ENCODE peak calls at places on chromosomes 12 and 14, in eight cellular contexts. O is bronchial epithelial cell, R is breast epithelium, Q is pancreas, D is ovary, X is HCT116, A is hepatocyte, J is fibroblast of lung. N is an unnamed sample.

GRCh38 chr14:45426685-45427282 is 173.8 kb upstream of the MIS18BP1 start:
- DNase-seq in A (peak; percentile 58), R (no peak), Q (no peak), O (peak; percentile 50), J (peak; percentile 24), X (peak; percentile 62), D (no peak), N (no peak)

GRCh38 chr12:105476616-105477015 is 146.1 kb downstream of the C12orf75 start:
- DNase-seq in D (no peak), Q (no peak), A (no peak), R (no peak), O (no peak), J (no peak), X (no peak), N (no peak)

GRCh38 chr12:130764475-130765185 is 48.5 kb upstream of the RIMBP2 start:
- DNase-seq in Q (no peak), J (peak; percentile 51), R (no peak), X (peak; percentile 65), D (no peak), A (no peak), O (peak; percentile 25), N (no peak)

GRCh38 chr14:103532216-103533136 is 3.5 kb downstream of the TRMT61A start:
- DNase-seq in D (no peak), X (no peak), J (no peak), R (no peak), Q (no peak), A (no peak), O (no peak), N (no peak)

GRCh38 chr12:41532072-41532471 is 344.0 kb downstream of the PDZRN4 start:
- DNase-seq in O (peak; percentile 29), X (no peak), Q (no peak), R (no peak), A (no peak), J (peak; percentile 21), D (no peak), N (no peak)

GRCh38 chr14:95953111-95953724 is 76.6 kb downstream of the TUNAR start:
- DNase-seq in X (no peak), J (peak; percentile 5), Q (no peak), A (peak; percentile 53), O (no peak), R (no peak), D (no peak), N (no peak)

GRCh38 chr12:29796823-29797263 is 13.1 kb upstream of the TMTC1 start:
- DNase-seq in Q (no peak), X (peak; percentile 29), R (peak; percentile 47), O (peak; percentile 88), J (peak; percentile 93), D (no peak), A (peak; percentile 60), N (peak; percentile 64)

GRCh38 chr14:67622675-67623074 is 3.0 kb downstream of the ARG2 start:
- DNase-seq in X (no peak), O (peak; percentile 87), R (no peak), J (peak; percentile 85), D (no peak), Q (no peak), A (peak; percentile 81), N (no peak)

GRCh38 chr12:57545809-57546437 is 1.1 kb downstream of the DCTN2 start:
- DNase-seq in X (no peak), R (no peak), D (no peak), J (no peak), Q (no peak), O (peak; percentile 81), A (peak; percentile 55), N (no peak)

GRCh38 chr12:30180602-30181001 is 396.9 kb upstream of the TMTC1 start:
- DNase-seq in O (no peak), X (no peak), J (peak; percentile 54), D (no peak), A (no peak), Q (no peak), R (no peak), N (no peak)

GRCh38 chr12:99444859-99445316 is 202.7 kb upstream of the GARIN6 start:
- DNase-seq in Q (no peak), O (peak; percentile 6), R (no peak), D (no peak), A (no peak), X (no peak), J (peak; percentile 53), N (no peak)

GRCh38 chr12:13661005-13661887 is 320.2 kb downstream of the GRIN2B start:
- DNase-seq in D (no peak), R (peak; percentile 17), Q (peak; percentile 57), A (peak; percentile 81), J (peak; percentile 36), X (peak; percentile 47), O (peak; percentile 38), N (peak; percentile 9)
- TF ChIP-seq CTCF in D (peak; percentile 45), R (peak; percentile 48), Q (peak; percentile 78), A (peak; percentile 78), J (peak; percentile 94), X (peak; percentile 92), O (peak; percentile 85), N (peak; percentile 91)

GRCh38 chr12:51171884-51172514 is 936 bp downstream of the TFCP2 start:
- DNase-seq in A (peak; percentile 44), D (no peak), R (no peak), Q (no peak), O (peak; percentile 29), J (peak; percentile 52), X (no peak), N (no peak)
- H3K4me3 ChIP-seq in A (peak overlapping the region; percentile 66), D (peak overlapping the region; percentile 85), R (peak overlapping the region; percentile 89), Q (peak overlapping the region; percentile 75), O (peak overlapping the region; percentile 72), J (peak overlapping the region; percentile 99), X (peak overlapping the region; percentile 98), N (peak overlapping the region; percentile 65)

GRCh38 chr12:4857472-4858291 is 52.0 kb upstream of the KCNA1 start:
- DNase-seq in X (peak; percentile 39), A (peak; percentile 84), O (peak; percentile 43), D (peak; percentile 38), R (peak; percentile 49), Q (peak; percentile 85), J (peak; percentile 57), N (no peak)

GRCh38 chr12:4858385-4858784 is 51.3 kb upstream of the KCNA1 start:
- DNase-seq in X (no peak), R (no peak), Q (peak; percentile 60), A (peak; percentile 60), J (no peak), O (no peak), D (no peak), N (no peak)

GRCh38 chr12:4862809-4863208 is 46.9 kb upstream of the KCNA1 start:
- DNase-seq in Q (no peak), X (no peak), R (no peak), A (no peak), J (no peak), O (no peak), D (no peak), N (no peak)

GRCh38 chr12:4856556-4856955 is 53.1 kb upstream of the KCNA1 start:
- DNase-seq in R (no peak), A (no peak), Q (no peak), J (no peak), X (no peak), O (no peak), D (no peak), N (no peak)

GRCh38 chr12:4859478-4860210 is 50.1 kb upstream of the KCNA1 start:
- DNase-seq in X (no peak), D (no peak), Q (no peak), A (no peak), J (no peak), O (no peak), R (no peak), N (no peak)
- H3K27me3 ChIP-seq in X (peaks cover 46% of the 10 kb centered on the region), D (no peaks in the 10 kb centered on the region), Q (peaks cover 5% of the 10 kb centered on the region), A (peaks cover 39% of the 10 kb centered on the region), J (peaks cover 11% of the 10 kb centered on the region), O (peaks cover 7% of the 10 kb centered on the region), R (no peaks in the 10 kb centered on the region), N (peaks cover 31% of the 10 kb centered on the region)

GRCh38 chr12:3655331-3655900 is 97.5 kb downstream of the CRACR2A start:
- DNase-seq in D (no peak), Q (no peak), O (peak; percentile 19), A (no peak), J (no peak), R (no peak), X (no peak), N (no peak)
- TF ChIP-seq CTCF in D (no peak), Q (no peak), O (peak; percentile 64), A (peak; percentile 21), J (peak; percentile 17), R (no peak), X (peak; percentile 60), N (peak; percentile 35)

GRCh38 chr12:70920251-70920851 is at the start of gene PTPRR:
- DNase-seq in D (no peak), A (peak; percentile 28), J (no peak), O (no peak), Q (peak; percentile 66), X (no peak), R (no peak), N (no peak)
- H3K4me3 ChIP-seq in D (no peak within 1 kb of the TSS), A (peak within 1 kb of the TSS; percentile 12), J (no peak within 1 kb of the TSS), O (no peak within 1 kb of the TSS), Q (no peak within 1 kb of the TSS), X (no peak within 1 kb of the TSS), R (peak within 1 kb of the TSS; percentile 2), N (no peak within 1 kb of the TSS)

GRCh38 chr14:55274760-55275159 is 3.5 kb downstream of the FBXO34 start:
- DNase-seq in X (no peak), O (peak; percentile 20), R (no peak), Q (no peak), J (peak; percentile 91), D (no peak), A (no peak), N (no peak)

GRCh38 chr14:55279384-55279783 is 8.2 kb downstream of the FBXO34 start:
- DNase-seq in A (no peak), Q (no peak), D (no peak), O (no peak), J (no peak), X (no peak), R (no peak), N (no peak)

GRCh38 chr14:55276736-55277135 is 5.5 kb downstream of the FBXO34 start:
- DNase-seq in D (no peak), O (no peak), Q (no peak), J (no peak), X (no peak), R (no peak), A (no peak), N (no peak)

GRCh38 chr14:55281316-55281839 is 10.2 kb downstream of the FBXO34 start:
- DNase-seq in Q (no peak), A (no peak), X (no peak), D (no peak), J (no peak), O (no peak), R (no peak), N (no peak)

DNA sequence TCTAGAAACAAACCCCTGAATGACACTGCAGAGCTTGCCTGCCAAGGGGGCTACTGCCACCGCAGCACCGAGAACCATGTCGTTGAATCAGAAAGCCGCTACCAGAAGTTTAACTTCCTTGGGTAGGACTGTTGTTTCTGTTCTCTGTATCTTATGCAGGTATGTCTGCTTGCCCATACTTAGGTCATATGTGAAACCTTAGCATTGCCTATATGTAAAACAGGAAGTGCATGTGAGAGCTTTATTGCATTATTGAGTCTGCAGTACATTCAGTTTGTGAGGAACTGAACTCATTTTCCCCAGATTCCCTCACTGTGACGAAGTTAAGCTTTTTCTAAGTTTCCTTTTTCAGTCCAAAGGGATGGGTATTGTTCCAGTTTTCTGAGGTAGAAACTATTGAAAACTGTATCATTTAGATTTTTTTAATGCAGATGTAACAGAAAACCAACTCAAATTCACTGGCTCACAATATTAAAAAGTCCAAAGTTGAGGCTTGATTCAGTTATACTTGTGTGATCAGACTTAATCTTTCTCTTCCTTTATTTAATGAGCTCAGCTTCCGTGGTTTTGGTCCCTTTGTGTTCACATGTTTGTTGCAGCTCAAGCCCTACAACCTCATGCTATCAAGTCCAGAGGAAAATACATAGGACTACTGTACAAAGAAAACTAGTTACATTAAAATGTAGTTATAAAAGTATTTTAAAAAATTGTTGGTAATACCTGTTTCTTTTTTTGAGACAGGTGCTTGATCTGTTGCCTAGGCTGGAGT is 6.9 kb downstream of the FBXO34 start:
- DNase-seq in A (no peak), R (no peak), D (no peak), J (no peak), X (no peak), Q (no peak), O (peak; percentile 12), N (no peak)
- H3K27me3 ChIP-seq in A (no peaks in the 10 kb centered on the region), R (no peaks in the 10 kb centered on the region), D (no peaks in the 10 kb centered on the region), J (no peaks in the 10 kb centered on the region), X (no peaks in the 10 kb centered on the region), Q (no peaks in the 10 kb centered on the region), O (no peaks in the 10 kb centered on the region), N (no peaks in the 10 kb centered on the region)